ENCODE peak calls at places on chromosomes 3 and 15, in ten cellular contexts. X is Panc1, N is IMR-90, D is lung, S is pancreas, V is upper lobe of left lung, I is right cardiac atrium, C is aorta, J is A549, O is psoas muscle. A is an unnamed sample. For H3K4me1, the result is how much of the 10 kb centered on the place peaks cover.

GRCh38 chr3:29932662-29933316 is 651.9 kb downstream of the RBMS3 start:
- ATAC-seq in X (no peak), N (no peak), D (no peak), S (no peak), V (no peak), I (no peak), C (no peak), J (no peak), O (no peak), A (peak)

GRCh38 chr15:41043276-41043675 is 72.8 kb downstream of the INO80 start:
- ATAC-seq in X (no peak), N (peak), D (no peak), S (no peak), V (no peak), I (no peak), C (peak), J (no peak), O (no peak), A (no peak)

GRCh38 chr3:102235679-102236078 is 199.1 kb upstream of the ZPLD1 start:
- ATAC-seq in X (peak), N (peak), D (no peak), S (no peak), V (no peak), I (no peak), C (no peak), J (peak), O (no peak), A (no peak)

GRCh38 chr3:138686771-138687221 is 78.2 kb downstream of the FAIM start:
- ATAC-seq in X (peak), N (peak), D (peak), S (peak), V (peak), I (no peak), C (no peak), J (no peak), O (no peak), A (no peak)

GRCh38 chr3:122005033-122005565 is 16.9 kb downstream of the ILDR1 start:
- ATAC-seq in X (no peak), N (no peak), D (no peak), S (peak), V (no peak), I (no peak), C (no peak), J (no peak), O (no peak), A (no peak)

GRCh38 chr3:2525968-2526367 is 427.3 kb downstream of the CNTN4 start:
- ATAC-seq in X (no peak), N (no peak), D (no peak), S (no peak), V (no peak), I (no peak), C (no peak), J (no peak), O (no peak), A (no peak)

GRCh38 chr3:47414666-47415587 is 34.1 kb downstream of the PTPN23 start:
- ATAC-seq in X (no peak), N (no peak), D (no peak), S (no peak), V (no peak), I (no peak), C (no peak), J (no peak), O (no peak), A (no peak)

GRCh38 chr15:98738689-98739411 is 90.5 kb downstream of the IGF1R start:
- ATAC-seq in X (no peak), N (no peak), D (no peak), S (no peak), V (no peak), I (no peak), C (no peak), J (no peak), O (no peak), A (no peak)

GRCh38 chr3:28349397-28350000 is 875 bp upstream of the AZI2 start:
- ATAC-seq in X (peak), N (no peak), D (peak), S (peak), V (no peak), I (peak), C (no peak), J (peak), O (no peak), A (no peak)

GRCh38 chr15:77659350-77660321 is 26.9 kb upstream of the LINGO1 start:
- ATAC-seq in X (peak), N (peak), D (no peak), S (peak), V (no peak), I (peak), C (no peak), J (peak), O (no peak), A (no peak)

GRCh38 chr3:71066356-71066755 is 517.2 kb downstream of the FOXP1 start:
- ATAC-seq in X (no peak), N (no peak), D (no peak), S (no peak), V (no peak), I (no peak), C (no peak), J (no peak), O (no peak), A (no peak)

GRCh38 chr3:116285781-116286180 is 159.5 kb downstream of the LSAMP start:
- ATAC-seq in X (no peak), N (no peak), D (no peak), S (no peak), V (no peak), I (no peak), C (no peak), J (no peak), O (no peak), A (no peak)

GRCh38 chr15:71357967-71358366 is 242.7 kb downstream of the THSD4 start:
- ATAC-seq in X (no peak), N (no peak), D (no peak), S (no peak), V (no peak), I (peak), C (no peak), J (no peak), O (no peak), A (no peak)

GRCh38 chr3:140470962-140471361 is 206.9 kb upstream of the TRIM42 start:
- ATAC-seq in X (no peak), N (no peak), D (no peak), S (no peak), V (no peak), I (no peak), C (no peak), J (no peak), O (no peak), A (no peak)

GRCh38 chr3:168048414-168049330 is 47.1 kb downstream of the GOLIM4 start:
- ATAC-seq in X (no peak), N (peak), D (no peak), S (peak), V (no peak), I (peak), C (no peak), J (no peak), O (no peak), A (no peak)

GRCh38 chr15:29424118-29424517 is 154.5 kb upstream of the NSMCE3 start:
- ATAC-seq in X (no peak), N (no peak), D (no peak), S (no peak), V (no peak), I (no peak), C (no peak), J (no peak), O (no peak), A (no peak)

GRCh38 chr3:60225848-60226247 is 1025.4 kb downstream of the FHIT start:
- ATAC-seq in X (no peak), N (no peak), D (no peak), S (no peak), V (no peak), I (no peak), C (no peak), J (no peak), O (no peak), A (no peak)

GRCh38 chr15:79185199-79185598 is 94.6 kb upstream of the RASGRF1 start:
- ATAC-seq in X (peak), N (no peak), D (no peak), S (peak), V (no peak), I (no peak), C (no peak), J (peak), O (no peak), A (no peak)

GRCh38 chr3:129618901-129619671 is 12.6 kb upstream of the PLXND1 start:
- ATAC-seq in X (no peak), N (no peak), D (no peak), S (no peak), V (no peak), I (no peak), C (no peak), J (no peak), O (no peak), A (no peak)

GRCh38 chr15:69497076-69497475 is 44.5 kb downstream of the RPLP1 start:
- ATAC-seq in X (no peak), N (no peak), D (no peak), S (no peak), V (no peak), I (no peak), C (no peak), J (no peak), O (no peak), A (no peak)

GRCh38 chr3:5339967-5340535 is 152.5 kb downstream of the EDEM1 start:
- ATAC-seq in X (no peak), N (no peak), D (no peak), S (peak), V (no peak), I (no peak), C (no peak), J (no peak), O (no peak), A (no peak)

GRCh38 chr3:127655641-127656040 is 17.1 kb upstream of the ABTB1 start:
- ATAC-seq in X (no peak), N (peak), D (no peak), S (peak), V (no peak), I (no peak), C (peak), J (peak), O (no peak), A (no peak)

GRCh38 chr3:179681492-179682263 is 28.8 kb downstream of the USP13 start:
- ATAC-seq in X (peak), N (no peak), D (no peak), S (no peak), V (no peak), I (peak), C (no peak), J (no peak), O (peak), A (no peak)

GRCh38 chr3:128307029-128307633 is 153.8 kb downstream of the EEFSEC start:
- ATAC-seq in X (peak), N (peak), D (no peak), S (peak), V (no peak), I (no peak), C (no peak), J (no peak), O (no peak), A (no peak)

GRCh38 chr3:192042116-192042515 is 581.2 kb downstream of the PYDC2 start:
- ATAC-seq in X (no peak), N (no peak), D (no peak), S (no peak), V (no peak), I (no peak), C (no peak), J (no peak), O (no peak), A (no peak)

GRCh38 chr15:88258021-88258641 is 1.6 kb upstream of the NTRK3 start:
- ATAC-seq in X (no peak), N (no peak), D (no peak), S (no peak), V (no peak), I (peak), C (peak), J (peak), O (no peak), A (no peak)

GRCh38 chr3:189727898-189728297 is 96.7 kb downstream of the TP63 start:
- ATAC-seq in X (no peak), N (no peak), D (no peak), S (no peak), V (no peak), I (no peak), C (no peak), J (no peak), O (no peak), A (no peak)

GRCh38 chr3:121736112-121736511 is 13.4 kb downstream of the GOLGB1 start:
- ATAC-seq in X (no peak), N (no peak), D (no peak), S (no peak), V (no peak), I (no peak), C (no peak), J (no peak), O (no peak), A (no peak)

GRCh38 chr15:51751687-51752683 is 588 bp downstream of the TMOD2 start:
- ATAC-seq in X (peak), N (peak), D (peak), S (peak), V (no peak), I (peak), C (peak), J (peak), O (peak), A (peak)
- H3K4me1 ChIP-seq in X (under half), N (under half), D (under half), S (under half), V (under half), I (under half), C (under half), J (under half), O (under half), A (under half)

GRCh38 chr3:111072016-111072891 is 638 bp downstream of the NECTIN3 start:
- ATAC-seq in X (peak), N (peak), D (peak), S (peak), V (peak), I (peak), C (peak), J (peak), O (no peak), A (peak)
- H3K4me1 ChIP-seq in X (under half), N (under half), D (under half), S (under half), V (under half), I (under half), C (under half), J (under half), O (under half), A (half or more)

GRCh38 chr3:53230789-53231188 is 25.0 kb downstream of the TKT start:
- ATAC-seq in X (no peak), N (no peak), D (no peak), S (no peak), V (no peak), I (no peak), C (no peak), J (no peak), O (no peak), A (no peak)

GRCh38 chr3:53232641-53233377 is 23.0 kb downstream of the TKT start:
- ATAC-seq in X (no peak), N (no peak), D (no peak), S (no peak), V (no peak), I (no peak), C (no peak), J (no peak), O (no peak), A (no peak)

GRCh38 chr3:53230041-53230621 is 25.7 kb downstream of the TKT start:
- ATAC-seq in X (no peak), N (no peak), D (no peak), S (no peak), V (no peak), I (no peak), C (no peak), J (no peak), O (no peak), A (no peak)

GRCh38 chr3:53229606-53230005 is 26.2 kb downstream of the TKT start:
- ATAC-seq in X (no peak), N (no peak), D (no peak), S (no peak), V (no peak), I (no peak), C (no peak), J (no peak), O (no peak), A (no peak)

DNA sequence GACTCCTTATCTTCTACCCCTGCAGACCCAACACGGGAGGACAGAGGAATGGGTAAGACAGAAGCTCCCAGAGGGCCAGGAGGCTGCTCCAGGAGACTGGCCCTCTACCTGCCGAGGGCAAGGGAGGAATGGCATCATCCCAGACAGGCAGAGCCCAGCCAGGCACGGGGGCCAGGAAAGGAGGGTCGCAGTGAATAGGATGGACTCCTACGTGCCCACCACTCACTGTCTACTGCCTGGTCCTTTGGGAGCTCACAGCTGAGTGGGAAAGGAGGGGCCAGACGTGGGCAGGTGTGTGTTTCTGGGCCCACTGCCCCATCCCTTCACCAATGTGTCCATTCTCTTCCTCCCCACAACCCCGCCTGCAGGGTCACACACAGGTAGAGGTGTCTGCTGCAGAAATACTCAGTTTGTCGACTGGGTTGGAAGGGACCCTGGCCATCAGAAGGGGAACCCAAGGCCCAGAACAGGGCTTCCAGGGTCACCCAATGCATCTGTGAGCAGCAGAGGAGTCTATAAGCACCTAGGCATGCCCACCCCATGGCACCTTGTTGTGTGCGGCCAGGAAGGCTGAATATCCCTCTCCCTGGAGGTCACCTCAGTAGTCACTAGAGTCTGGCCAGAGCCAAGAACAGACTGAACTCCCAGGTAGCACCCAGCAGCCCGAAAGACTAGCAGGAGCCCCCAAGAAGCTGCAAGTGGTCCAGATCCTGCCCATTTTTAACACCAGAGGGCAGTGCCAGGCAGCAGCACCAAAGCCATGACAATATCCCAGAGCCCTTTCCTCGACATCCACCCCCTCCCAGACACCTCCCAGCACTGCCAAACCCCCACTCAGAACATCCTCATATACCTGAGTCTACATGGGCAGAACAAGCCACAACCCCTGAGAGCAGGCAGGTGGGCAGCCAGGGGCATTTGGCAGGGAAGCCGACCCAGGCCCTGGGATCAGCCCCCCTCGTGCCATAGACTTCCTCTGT is 24.0 kb downstream of the TKT start:
- ATAC-seq in X (no peak), N (no peak), D (no peak), S (no peak), V (no peak), I (no peak), C (no peak), J (no peak), O (no peak), A (no peak)
- H3K4me1 ChIP-seq in X (under half), N (under half), D (under half), S (under half), V (under half), I (under half), C (under half), J (half or more), O (under half), A (under half)

GRCh38 chr15:39641187-39641889 is 60.5 kb downstream of the THBS1 start:
- ATAC-seq in X (no peak), N (no peak), D (no peak), S (no peak), V (no peak), I (no peak), C (no peak), J (no peak), O (no peak), A (no peak)

GRCh38 chr15:39640665-39641064 is 59.8 kb downstream of the THBS1 start:
- ATAC-seq in X (no peak), N (no peak), D (no peak), S (no peak), V (no peak), I (no peak), C (no peak), J (no peak), O (no peak), A (no peak)

GRCh38 chr15:39642011-39642640 is 61.2 kb downstream of the THBS1 start:
- ATAC-seq in X (no peak), N (peak), D (no peak), S (peak), V (no peak), I (no peak), C (no peak), J (no peak), O (no peak), A (peak)

GRCh38 chr15:39639037-39639436 is 58.2 kb downstream of the THBS1 start:
- ATAC-seq in X (no peak), N (no peak), D (no peak), S (no peak), V (no peak), I (no peak), C (no peak), J (no peak), O (no peak), A (no peak)

DNA sequence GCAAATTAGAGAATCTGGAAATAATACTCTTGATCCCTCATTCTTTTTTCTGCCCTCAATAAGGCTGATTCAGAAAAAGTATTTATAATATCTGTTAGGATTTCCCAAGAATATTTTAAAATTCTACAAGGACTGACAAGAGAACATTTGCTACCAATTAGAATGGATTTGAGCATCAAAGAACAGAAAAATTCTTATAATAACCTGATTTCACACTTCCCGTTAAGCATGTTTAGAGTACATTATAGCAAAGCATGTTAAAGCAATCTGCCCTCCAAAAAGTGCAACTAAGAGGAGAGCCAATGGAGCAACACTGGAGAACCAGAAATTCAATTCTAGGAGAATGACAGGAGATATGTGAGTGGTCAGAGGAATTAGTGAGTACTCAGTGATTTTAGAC is 57.2 kb downstream of the THBS1 start:
- ATAC-seq in X (no peak), N (no peak), D (no peak), S (no peak), V (no peak), I (no peak), C (no peak), J (no peak), O (no peak), A (no peak)
- H3K4me1 ChIP-seq in X (under half), N (under half), D (under half), S (under half), V (under half), I (under half), C (under half), J (under half), O (under half), A (under half)

DNA sequence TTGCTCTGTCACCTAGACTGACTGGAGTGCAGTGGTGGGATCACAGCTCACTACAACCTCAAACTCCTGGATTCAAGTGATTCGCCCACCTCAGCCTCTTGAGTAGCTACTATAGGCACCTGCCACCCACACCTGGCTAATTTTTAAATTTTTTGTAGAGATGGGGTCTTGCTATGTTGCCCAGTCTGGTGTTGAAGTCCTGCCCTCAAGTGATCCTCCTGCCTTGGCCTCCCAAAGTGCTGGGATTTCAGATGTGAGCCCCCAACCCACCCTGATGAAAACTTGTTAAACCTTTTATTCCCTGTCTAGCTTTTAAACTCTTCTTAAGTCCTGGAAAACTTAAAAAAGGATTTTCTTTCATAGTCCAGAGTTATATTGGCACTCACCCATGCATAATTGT is 2.6 kb downstream of the ECT2 start:
- ATAC-seq in X (no peak), N (no peak), D (no peak), S (no peak), V (no peak), I (no peak), C (no peak), J (no peak), O (no peak), A (no peak)
- H3K4me1 ChIP-seq in X (under half), N (under half), D (under half), S (under half), V (under half), I (under half), C (under half), J (half or more), O (under half), A (under half)

GRCh38 chr3:55162031-55162784 is 234.3 kb upstream of the LRTM1 start:
- ATAC-seq in X (no peak), N (peak), D (no peak), S (no peak), V (no peak), I (no peak), C (no peak), J (no peak), O (no peak), A (no peak)
- H3K4me1 ChIP-seq in X (under half), N (under half), D (under half), S (under half), V (under half), I (under half), C (under half), J (under half), O (under half), A (under half)

DNA sequence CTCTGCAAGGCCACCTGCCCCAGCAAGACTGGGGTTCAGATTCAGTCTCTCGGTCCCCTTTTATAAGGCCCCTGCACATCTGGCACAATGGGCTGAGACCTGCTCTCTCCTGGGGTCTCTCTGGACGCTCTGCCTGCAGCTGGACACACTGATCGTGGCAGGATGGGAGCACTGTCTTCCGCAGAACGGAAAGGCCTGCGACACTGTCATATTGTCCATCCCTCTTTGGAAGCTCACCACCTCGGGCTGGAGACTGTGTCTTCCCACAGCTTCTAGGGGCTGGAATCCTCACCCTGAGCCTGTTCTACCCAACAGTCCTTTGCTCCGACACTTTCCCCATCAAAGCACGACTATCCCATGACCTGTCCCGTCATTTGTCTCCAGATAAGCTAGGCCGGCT is 11.5 kb upstream of the IGDCC4 start:
- ATAC-seq in X (no peak), N (no peak), D (no peak), S (no peak), V (no peak), I (no peak), C (no peak), J (no peak), O (no peak), A (no peak)
- H3K4me1 ChIP-seq in X (under half), N (under half), D (under half), S (under half), V (under half), I (under half), C (under half), J (under half), O (under half), A (under half)